ENCODE peak calls at places on chromosomes 2 and 18, in eight cellular contexts. C, E, N, P, U, K, F and D are unnamed samples. For H3K27me3, the result is how much of the 10 kb centered on the place peaks cover.

GRCh38 chr2:50953021-50953420 is 78.9 kb downstream of the NRXN1 start:
- DNase-seq in C (peak), E (no peak), N (no peak), P (no peak), U (no peak), K (peak), F (no peak), D (no peak)

GRCh38 chr2:29174937-29175336 is 59.7 kb downstream of the CLIP4 start:
- DNase-seq in C (no peak), E (no peak), N (no peak), P (no peak), U (no peak), K (no peak), F (no peak), D (no peak)

GRCh38 chr2:164840458-164840929 is 1.1 kb downstream of the COBLL1 start:
- DNase-seq in C (no peak), E (no peak), N (peak), P (no peak), U (peak), K (peak), F (no peak), D (no peak)

GRCh38 chr2:234629596-234629995 is 132.7 kb upstream of the ARL4C start:
- DNase-seq in C (no peak), E (no peak), N (no peak), P (no peak), U (no peak), K (no peak), F (no peak), D (no peak)

GRCh38 chr2:180416553-180417113 is 409.5 kb upstream of the CWC22 start:
- DNase-seq in C (no peak), E (no peak), N (no peak), P (no peak), U (no peak), K (no peak), F (no peak), D (no peak)

GRCh38 chr18:42404151-42404550 is 449.1 kb downstream of the PIK3C3 start:
- DNase-seq in C (no peak), E (no peak), N (no peak), P (no peak), U (no peak), K (no peak), F (no peak), D (no peak)

GRCh38 chr18:47775961-47776360 is 154.5 kb downstream of the SMAD2 start:
- DNase-seq in C (peak), E (no peak), N (no peak), P (no peak), U (no peak), K (peak), F (no peak), D (no peak)

GRCh38 chr2:230924470-230925341 is at the start of gene GPR55:
- DNase-seq in C (no peak), E (no peak), N (no peak), P (no peak), U (peak), K (no peak), F (peak), D (no peak)

GRCh38 chr2:218289639-218290315 is 2.5 kb downstream of the TMBIM1 start:
- DNase-seq in C (peak), E (no peak), N (peak), P (no peak), U (peak), K (peak), F (no peak), D (no peak)

GRCh38 chr2:159797468-159798375 is at the start of gene CD302:
- DNase-seq in C (peak), E (peak), N (peak), P (peak), U (peak), K (peak), F (no peak), D (no peak)

GRCh38 chr2:147479363-147479762 is 365.5 kb upstream of the ACVR2A start:
- DNase-seq in C (no peak), E (no peak), N (no peak), P (no peak), U (no peak), K (no peak), F (no peak), D (no peak)

GRCh38 chr18:46663539-46663938 is 6.5 kb upstream of the LOXHD1 start:
- DNase-seq in C (no peak), E (no peak), N (no peak), P (no peak), U (no peak), K (no peak), F (no peak), D (no peak)

GRCh38 chr2:174485763-174486613 is 841 bp downstream of the GPR155 start:
- DNase-seq in C (peak), E (peak), N (peak), P (peak), U (no peak), K (peak), F (no peak), D (no peak)

GRCh38 chr2:107263596-107264090 is 377.7 kb upstream of the ST6GAL2 start:
- DNase-seq in C (no peak), E (no peak), N (no peak), P (peak), U (no peak), K (no peak), F (no peak), D (no peak)

GRCh38 chr2:164644036-164644700 is 22.9 kb upstream of the GRB14 start:
- DNase-seq in C (no peak), E (no peak), N (no peak), P (no peak), U (no peak), K (no peak), F (no peak), D (no peak)

GRCh38 chr18:2982452-2983172 is 30.3 kb downstream of the LPIN2 start:
- DNase-seq in C (no peak), E (no peak), N (no peak), P (no peak), U (no peak), K (peak), F (no peak), D (no peak)

GRCh38 chr2:38959938-38960608 is 70.4 kb downstream of the ARHGEF33 start:
- DNase-seq in C (peak), E (peak), N (peak), P (peak), U (peak), K (peak), F (peak), D (no peak)

GRCh38 chr2:69589973-69590652 is 53.4 kb downstream of the AAK1 start:
- DNase-seq in C (peak), E (peak), N (no peak), P (no peak), U (no peak), K (no peak), F (no peak), D (no peak)

GRCh38 chr18:41870191-41870590 is 84.8 kb upstream of the PIK3C3 start:
- DNase-seq in C (no peak), E (no peak), N (no peak), P (no peak), U (no peak), K (no peak), F (no peak), D (no peak)

GRCh38 chr2:129888896-129889295 is 90.6 kb upstream of the RAB6C start:
- DNase-seq in C (peak), E (peak), N (no peak), P (no peak), U (no peak), K (no peak), F (no peak), D (no peak)

GRCh38 chr2:117551858-117552257 is 262.6 kb upstream of the DDX18 start:
- DNase-seq in C (no peak), E (no peak), N (no peak), P (no peak), U (no peak), K (no peak), F (no peak), D (no peak)

DNA sequence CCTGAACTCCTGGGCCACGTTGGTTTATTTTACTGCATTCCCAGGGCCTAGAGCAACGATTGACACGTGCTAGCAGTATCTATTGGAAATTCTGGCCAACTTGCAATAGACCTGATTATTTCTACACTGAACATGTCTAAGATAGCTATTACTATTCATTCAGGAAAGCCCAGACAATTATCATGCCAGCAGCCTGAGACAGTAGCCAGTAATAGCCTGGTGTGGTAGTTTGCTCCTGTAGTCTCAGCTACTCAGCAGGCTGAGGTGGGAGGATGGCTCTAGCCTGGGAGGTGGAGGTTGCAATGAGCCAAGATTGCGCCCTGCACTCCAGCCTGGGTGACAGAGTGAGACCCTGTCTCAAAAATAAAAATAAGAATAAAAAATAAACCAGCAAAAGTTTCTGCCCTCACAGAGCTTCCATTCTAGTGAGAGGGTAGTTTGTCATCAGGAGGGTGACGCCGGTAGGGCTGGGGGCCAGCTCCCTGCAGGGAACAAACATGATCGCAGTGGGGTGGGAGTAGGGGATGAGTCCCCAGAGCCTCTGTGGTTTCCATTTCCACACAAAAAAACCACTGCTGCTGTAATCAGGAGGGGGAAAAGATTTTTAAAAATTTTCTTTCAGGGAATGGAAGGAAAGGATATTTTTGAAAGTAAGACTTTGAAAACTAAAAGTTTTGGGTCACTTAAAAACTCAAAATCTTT is 4.3 kb downstream of the CASP8 start:
- DNase-seq in C (no peak), E (no peak), N (no peak), P (no peak), U (no peak), K (no peak), F (no peak), D (no peak)
- H3K27me3 ChIP-seq in C (under half), E (under half), N (under half), P (under half), U (under half), K (under half), F (under half), D (under half)

GRCh38 chr18:33600846-33601245 is 22.8 kb downstream of the ASXL3 start:
- DNase-seq in C (no peak), E (no peak), N (no peak), P (no peak), U (no peak), K (no peak), F (no peak), D (no peak)

GRCh38 chr18:33603434-33603833 is 25.4 kb downstream of the ASXL3 start:
- DNase-seq in C (no peak), E (no peak), N (no peak), P (no peak), U (no peak), K (no peak), F (no peak), D (no peak)

GRCh38 chr18:33605250-33605649 is 27.2 kb downstream of the ASXL3 start:
- DNase-seq in C (no peak), E (no peak), N (no peak), P (no peak), U (no peak), K (peak), F (no peak), D (no peak)

GRCh38 chr18:33611525-33612135 is 33.6 kb downstream of the ASXL3 start:
- DNase-seq in C (no peak), E (no peak), N (no peak), P (no peak), U (no peak), K (no peak), F (no peak), D (no peak)

GRCh38 chr18:33606621-33607020 is 28.6 kb downstream of the ASXL3 start:
- DNase-seq in C (no peak), E (no peak), N (no peak), P (no peak), U (no peak), K (no peak), F (no peak), D (no peak)
- TF ChIP-seq CTCF in C (no peak), E (peak), N (no peak), P (peak), U (no peak), K (peak), F (no peak), D (no peak)

DNA sequence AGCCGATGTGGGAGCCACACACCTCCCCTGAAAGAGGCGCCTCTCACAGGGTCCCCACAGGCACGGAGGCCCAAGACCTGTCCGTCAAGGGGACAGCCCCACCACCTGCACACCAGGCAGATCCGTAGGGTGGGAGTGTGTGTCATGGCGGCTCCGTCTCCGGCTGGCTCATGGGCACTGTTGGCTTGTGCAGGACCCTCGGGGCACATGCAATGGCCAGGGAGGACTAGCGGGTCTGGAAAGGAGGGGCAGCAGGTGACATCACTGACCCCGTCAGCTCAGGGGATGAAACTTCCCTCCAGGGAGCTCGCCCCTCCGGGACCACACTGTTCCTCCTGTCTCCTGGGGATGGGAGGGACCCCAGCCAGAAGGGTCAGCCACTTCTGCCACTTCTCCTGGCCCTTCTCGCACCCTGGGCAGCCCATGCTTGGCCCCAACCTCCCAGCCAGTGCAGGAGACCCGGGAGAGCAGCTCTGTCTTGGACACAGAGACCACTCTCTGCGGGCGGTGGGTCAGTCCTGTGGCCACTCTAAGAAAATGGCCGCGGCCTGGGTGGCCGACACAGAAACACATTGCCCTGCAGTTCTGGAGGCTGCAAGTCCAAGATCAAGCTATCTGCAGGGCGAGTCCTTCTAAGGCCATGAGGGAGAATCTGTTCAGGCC is 75.1 kb upstream of the TWIST2 start:
- DNase-seq in C (no peak), E (no peak), N (no peak), P (no peak), U (peak), K (no peak), F (no peak), D (no peak)
- H3K27me3 ChIP-seq in C (under half), E (under half), N (under half), P (under half), U (under half), K (under half), F (under half), D (under half)

GRCh38 chr2:68447118-68447517 is 20.0 kb downstream of the FBXO48 start:
- DNase-seq in C (no peak), E (no peak), N (no peak), P (no peak), U (no peak), K (no peak), F (no peak), D (no peak)

GRCh38 chr2:68441179-68441993 is 25.7 kb downstream of the FBXO48 start:
- DNase-seq in C (peak), E (peak), N (peak), P (peak), U (peak), K (peak), F (peak), D (no peak)

GRCh38 chr2:68438455-68439303 is 28.4 kb downstream of the FBXO48 start:
- DNase-seq in C (peak), E (peak), N (no peak), P (no peak), U (no peak), K (no peak), F (no peak), D (no peak)

GRCh38 chr2:68436270-68436669 is 30.8 kb downstream of the FBXO48 start:
- DNase-seq in C (peak), E (peak), N (no peak), P (no peak), U (no peak), K (no peak), F (no peak), D (no peak)

DNA sequence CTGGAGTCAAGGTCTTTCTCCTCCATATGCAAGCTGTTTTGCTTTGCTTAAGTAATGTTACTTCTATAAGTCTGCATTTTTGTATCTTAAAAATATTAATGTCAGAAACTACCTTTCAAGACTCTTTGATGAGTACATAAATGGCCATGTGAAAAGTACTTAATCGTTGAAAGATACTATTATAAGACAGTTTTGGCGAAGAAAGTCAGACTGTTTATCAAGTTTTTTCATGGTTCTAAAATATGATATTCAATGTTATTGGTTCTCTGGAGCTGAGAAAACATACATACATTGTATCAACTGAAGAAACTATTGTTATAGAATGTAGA is 25.1 kb downstream of the FBXO48 start:
- DNase-seq in C (no peak), E (no peak), N (no peak), P (no peak), U (no peak), K (no peak), F (no peak), D (no peak)
- TF ChIP-seq CTCF in C (no peak), E (no peak), N (no peak), P (no peak), U (no peak), K (no peak), F (peak), D (no peak)

GRCh38 chr2:237487496-237487895 is 445 bp downstream of the MLPH start:
- DNase-seq in C (no peak), E (no peak), N (no peak), P (no peak), U (no peak), K (no peak), F (no peak), D (no peak)
- H3K27me3 ChIP-seq in C (half or more), E (under half), N (under half), P (under half), U (under half), K (under half), F (under half), D (under half)

DNA sequence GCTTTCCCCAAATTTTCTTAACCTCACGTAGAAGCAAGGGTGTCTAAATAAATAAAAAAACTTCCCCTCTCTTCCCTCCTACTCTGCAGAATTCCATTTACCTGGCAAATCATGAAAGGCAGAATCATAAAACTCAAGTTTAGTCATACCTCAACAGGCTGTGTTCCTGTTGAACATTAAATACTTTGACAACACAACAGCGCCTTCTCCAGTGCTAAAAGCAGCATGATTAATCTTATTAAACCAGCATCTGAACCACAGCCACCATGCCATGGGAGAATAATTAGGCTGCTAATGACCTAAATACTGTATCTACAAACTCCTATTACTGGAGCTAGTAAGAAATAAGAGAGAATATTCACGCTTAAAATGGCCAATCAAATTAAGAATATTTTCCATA is 68.1 kb downstream of the CDH2 start:
- DNase-seq in C (peak), E (no peak), N (no peak), P (no peak), U (no peak), K (no peak), F (no peak), D (no peak)
- TF ChIP-seq CTCF in C (peak), E (no peak), N (peak), P (no peak), U (no peak), K (no peak), F (no peak), D (no peak)

GRCh38 chr2:26710174-26710573 is 17.7 kb downstream of the KCNK3 start:
- DNase-seq in C (no peak), E (no peak), N (no peak), P (no peak), U (no peak), K (no peak), F (no peak), D (no peak)
- H3K27me3 ChIP-seq in C (under half), E (under half), N (under half), P (under half), U (under half), K (under half), F (under half), D (under half)

GRCh38 chr2:9219027-9219445 is 12.4 kb downstream of the ASAP2 start:
- DNase-seq in C (no peak), E (no peak), N (no peak), P (no peak), U (no peak), K (no peak), F (no peak), D (no peak)
- TF ChIP-seq CTCF in C (no peak), E (no peak), N (no peak), P (no peak), U (no peak), K (no peak), F (no peak), D (no peak)

GRCh38 chr2:215417400-215417951 is 18.4 kb downstream of the FN1 start:
- DNase-seq in C (peak), E (peak), N (no peak), P (no peak), U (no peak), K (no peak), F (no peak), D (no peak)

GRCh38 chr2:215414674-215415073 is 21.2 kb downstream of the FN1 start:
- DNase-seq in C (no peak), E (peak), N (no peak), P (no peak), U (no peak), K (no peak), F (no peak), D (no peak)

GRCh38 chr2:215416656-215417055 is 19.2 kb downstream of the FN1 start:
- DNase-seq in C (peak), E (peak), N (no peak), P (no peak), U (no peak), K (no peak), F (no peak), D (no peak)

GRCh38 chr2:215415218-215415617 is 20.6 kb downstream of the FN1 start:
- DNase-seq in C (no peak), E (no peak), N (no peak), P (no peak), U (no peak), K (no peak), F (no peak), D (no peak)

GRCh38 chr2:215415820-215416613 is 19.9 kb downstream of the FN1 start:
- DNase-seq in C (no peak), E (no peak), N (no peak), P (no peak), U (no peak), K (no peak), F (no peak), D (no peak)
- H3K27me3 ChIP-seq in C (under half), E (under half), N (under half), P (under half), U (under half), K (under half), F (under half), D (under half)